ENCODE peak calls at places on chromosomes 7 and 10, in eight cellular contexts. U, F, G, E, L, A, I and K are unnamed samples.

GRCh38 chr7:73799282-73800141 is 29.4 kb upstream of the CLDN3 start:
- DNase-seq in U (no peak), G (no peak), I (no peak), E (peak), A (no peak), F (no peak), L (no peak), K (no peak)

GRCh38 chr10:62459072-62459471 is 84.9 kb downstream of the ZNF365 start:
- DNase-seq in I (no peak), A (no peak), E (no peak), F (no peak), L (no peak), U (no peak), G (peak), K (no peak)

GRCh38 chr10:24952146-24952700 is at the start of gene PRTFDC1:
- DNase-seq in A (peak), L (peak), F (no peak), G (no peak), E (peak), I (peak), U (peak), K (peak)

GRCh38 chr10:77348082-77348481 is 289.5 kb downstream of the KCNMA1 start:
- DNase-seq in I (no peak), F (no peak), L (no peak), U (no peak), E (no peak), G (peak), A (no peak), K (no peak)

GRCh38 chr10:58477902-58478301 is 34.8 kb upstream of the BICC1 start:
- DNase-seq in G (no peak), F (no peak), U (no peak), E (no peak), L (no peak), I (no peak), A (no peak), K (no peak)

GRCh38 chr10:27744478-27745379 is 890 bp downstream of the MKX start:
- DNase-seq in A (peak), L (no peak), E (peak), U (peak), F (no peak), G (peak), I (no peak), K (no peak)

GRCh38 chr10:48655426-48656240 is 29.0 kb upstream of the WDFY4 start:
- DNase-seq in F (no peak), A (no peak), U (peak), E (no peak), G (peak), I (no peak), L (peak), K (peak)

GRCh38 chr10:117413928-117414618 is 38.8 kb upstream of the PDZD8 start:
- DNase-seq in F (no peak), I (no peak), U (no peak), L (no peak), G (peak), A (no peak), E (no peak), K (no peak)

GRCh38 chr7:38846280-38846679 is 62.7 kb downstream of the VPS41 start:
- DNase-seq in L (no peak), E (no peak), G (no peak), I (no peak), F (no peak), U (no peak), A (no peak), K (no peak)

GRCh38 chr10:5293691-5294550 is 70.8 kb upstream of the UCN3 start:
- DNase-seq in U (peak), A (peak), I (peak), G (peak), L (no peak), E (peak), F (peak), K (peak)

GRCh38 chr10:116636385-116636784 is 15.6 kb downstream of the PNLIPRP2 start:
- DNase-seq in E (no peak), U (no peak), I (no peak), L (no peak), A (no peak), F (no peak), G (no peak), K (no peak)

GRCh38 chr10:72292223-72292691 is 18.5 kb downstream of the DDIT4 start:
- DNase-seq in U (peak), L (no peak), I (no peak), A (no peak), F (no peak), E (no peak), G (peak), K (no peak)

GRCh38 chr10:116113721-116114501 is 159.1 kb downstream of the GFRA1 start:
- DNase-seq in L (no peak), I (no peak), E (peak), G (peak), F (no peak), A (no peak), U (no peak), K (no peak)

GRCh38 chr10:33509231-33509871 is 174.9 kb upstream of the NRP1 start:
- DNase-seq in U (peak), F (peak), L (no peak), I (peak), G (peak), E (no peak), A (peak), K (peak)

GRCh38 chr10:91589015-91589655 is 43.7 kb downstream of the PPP1R3C start:
- DNase-seq in F (no peak), I (no peak), L (no peak), A (no peak), U (peak), E (no peak), G (peak), K (no peak)

GRCh38 chr10:118911361-118911760 is 118.2 kb upstream of the NANOS1 start:
- DNase-seq in G (peak), L (no peak), E (no peak), A (no peak), F (no peak), I (no peak), U (no peak), K (no peak)

GRCh38 chr7:71308105-71308504 is 176.2 kb downstream of the GALNT17 start:
- DNase-seq in E (no peak), F (no peak), A (no peak), L (no peak), I (no peak), G (no peak), U (no peak), K (no peak)

GRCh38 chr10:115830260-115830970 is 442.6 kb downstream of the GFRA1 start:
- DNase-seq in G (peak), F (no peak), L (no peak), I (no peak), E (no peak), U (no peak), A (no peak), K (no peak)

GRCh38 chr10:94066411-94066810 is 72.7 kb downstream of the PLCE1 start:
- DNase-seq in G (peak), L (no peak), A (no peak), I (peak), U (no peak), F (no peak), E (peak), K (no peak)

GRCh38 chr7:148699772-148700629 is 1.3 kb downstream of the CUL1 start:
- DNase-seq in L (no peak), I (peak), G (peak), U (no peak), A (no peak), F (peak), E (no peak), K (peak)

GRCh38 chr10:35195361-35196306 is 69.0 kb downstream of the CREM start:
- DNase-seq in A (peak), E (peak), L (peak), F (peak), U (peak), I (peak), G (peak), K (peak)

GRCh38 chr7:51645707-51646298 is 329.2 kb upstream of the COBL start:
- DNase-seq in F (no peak), E (no peak), I (no peak), L (no peak), U (no peak), G (no peak), A (no peak), K (no peak)

GRCh38 chr7:122006687-122007086 is 133.7 kb downstream of the PTPRZ1 start:
- DNase-seq in U (no peak), F (no peak), L (no peak), E (no peak), G (peak), I (no peak), A (no peak), K (peak)

GRCh38 chr7:130490888-130491771 is 755 bp upstream of the MEST start:
- DNase-seq in L (peak), E (peak), A (peak), I (no peak), G (no peak), F (no peak), U (peak), K (no peak)

GRCh38 chr10:61902448-61903183 is 1.1 kb downstream of the ARID5B start:
- DNase-seq in G (peak), U (peak), A (peak), I (no peak), F (peak), E (peak), L (peak), K (peak)

GRCh38 chr7:148474421-148474820 is 116.1 kb upstream of the C7orf33 start:
- DNase-seq in F (no peak), A (no peak), L (no peak), G (no peak), U (no peak), E (no peak), I (no peak), K (no peak)

GRCh38 chr10:112959207-112959838 is 9.3 kb downstream of the TCF7L2 start:
- DNase-seq in U (no peak), F (no peak), L (no peak), E (no peak), G (peak), I (no peak), A (no peak), K (no peak)

GRCh38 chr7:11297764-11298163 is 324.1 kb downstream of the PHF14 start:
- DNase-seq in E (no peak), U (no peak), I (no peak), A (no peak), L (no peak), G (no peak), F (no peak), K (no peak)

GRCh38 chr7:43879477-43879876 is 10.2 kb upstream of the MRPS24 start:
- DNase-seq in I (no peak), U (no peak), F (no peak), A (no peak), G (peak), L (no peak), E (no peak), K (no peak)

GRCh38 chr7:22640269-22640668 is 86.7 kb upstream of the IL6 start:
- DNase-seq in L (no peak), U (no peak), I (no peak), E (no peak), G (no peak), A (peak), F (no peak), K (no peak)

GRCh38 chr10:47311193-47311899 is 10.9 kb upstream of the GDF2 start:
- DNase-seq in A (peak), F (peak), L (no peak), G (no peak), E (no peak), I (no peak), U (peak), K (no peak)

GRCh38 chr10:33174674-33175073 is 159.8 kb downstream of the NRP1 start:
- DNase-seq in F (no peak), A (no peak), I (no peak), E (no peak), U (no peak), G (peak), L (no peak), K (no peak)

GRCh38 chr7:69963388-69963787 is 365.1 kb downstream of the AUTS2 start:
- DNase-seq in G (no peak), I (no peak), F (no peak), A (no peak), U (no peak), L (no peak), E (no peak), K (no peak)

GRCh38 chr7:2157473-2158279 is 75.1 kb downstream of the MAD1L1 start:
- DNase-seq in I (peak), E (no peak), F (no peak), L (no peak), U (peak), G (peak), A (no peak), K (peak)

GRCh38 chr7:100122568-100122967 is 3.1 kb downstream of the CNPY4 start:
- DNase-seq in F (no peak), E (no peak), U (no peak), G (no peak), A (no peak), I (no peak), L (no peak), K (no peak)

GRCh38 chr10:91776266-91776665 is 22.0 kb upstream of the TNKS2 start:
- DNase-seq in E (no peak), F (no peak), A (no peak), G (no peak), L (no peak), I (no peak), U (no peak), K (no peak)

GRCh38 chr10:89651205-89651915 is 6.3 kb upstream of the PANK1 start:
- DNase-seq in A (no peak), F (no peak), E (no peak), I (no peak), L (no peak), G (no peak), U (no peak), K (no peak)

GRCh38 chr10:69051710-69052487 is 36.0 kb upstream of the SRGN start:
- DNase-seq in I (no peak), E (no peak), L (no peak), A (no peak), F (no peak), G (no peak), U (peak), K (no peak)

GRCh38 chr7:106501605-106502580 is 159.1 kb downstream of the CCDC71L start:
- DNase-seq in A (no peak), L (no peak), G (no peak), F (peak), E (no peak), I (no peak), U (no peak), K (no peak)

GRCh38 chr7:30930621-30931020 is 19.0 kb downstream of the AQP1 start:
- DNase-seq in E (no peak), G (no peak), U (peak), F (no peak), A (no peak), I (no peak), L (no peak), K (no peak)